ENCODE peak calls at places on chromosomes 5 and 9, in eight cellular contexts. X, M, E, P, F, R, Q and Z are unnamed samples.
A peak's percentile ranks its signal among the peaks of the same experiment; 100 is the strongest.

GRCh38 chr9:115625954-115626353 is 508.0 kb upstream of the TNC start:
- DNase-seq in P (no peak), Q (no peak), M (no peak), E (no peak), R (no peak), X (no peak), F (no peak), Z (no peak)

GRCh38 chr9:71076096-71076495 is 45.3 kb downstream of the TRPM3 start:
- DNase-seq in F (no peak), M (no peak), Q (no peak), E (no peak), X (no peak), P (no peak), R (no peak), Z (no peak)

GRCh38 chr9:86687788-86688187 is 259.5 kb downstream of the GAS1 start:
- DNase-seq in M (no peak), X (no peak), Q (no peak), R (no peak), F (no peak), E (no peak), P (no peak), Z (no peak)

GRCh38 chr5:164188733-164189148 is 683.3 kb downstream of the MAT2B start:
- DNase-seq in E (no peak), Q (no peak), R (peak; percentile 74), P (no peak), M (peak; percentile 37), F (no peak), X (no peak), Z (no peak)

GRCh38 chr9:22097712-22098111 is 88.6 kb upstream of the CDKN2B start:
- DNase-seq in P (peak; percentile 84), X (no peak), Q (no peak), M (peak; percentile 78), F (peak; percentile 84), E (no peak), R (no peak), Z (no peak)

GRCh38 chr5:90434116-90434714 is 24.7 kb upstream of the CETN3 start:
- DNase-seq in P (peak; percentile 30), F (peak; percentile 63), Q (peak; percentile 56), X (no peak), R (peak; percentile 70), E (no peak), M (peak; percentile 62), Z (no peak)

GRCh38 chr5:103280962-103281361 is 22.4 kb downstream of the MACIR start:
- DNase-seq in Q (no peak), X (no peak), R (no peak), P (no peak), E (no peak), M (no peak), F (no peak), Z (no peak)

GRCh38 chr5:135112008-135112670 is 78.1 kb upstream of the PITX1 start:
- DNase-seq in X (no peak), M (no peak), F (no peak), E (no peak), R (peak; percentile 65), P (no peak), Q (peak; percentile 25), Z (no peak)

GRCh38 chr9:112069318-112070169 is 105.6 kb downstream of the SUSD1 start:
- DNase-seq in R (no peak), X (no peak), M (no peak), F (peak; percentile 33), Q (no peak), E (no peak), P (no peak), Z (no peak)

GRCh38 chr5:116722666-116723065 is 148.0 kb upstream of the SEMA6A start:
- DNase-seq in P (no peak), R (no peak), M (no peak), X (no peak), Q (no peak), E (no peak), F (no peak), Z (no peak)

GRCh38 chr5:159099049-159099760 is 511 bp downstream of the EBF1 start:
- DNase-seq in F (peak; percentile 75), X (no peak), M (peak; percentile 66), Q (peak; percentile 51), R (peak; percentile 86), E (no peak), P (peak; percentile 11), Z (no peak)

DNA sequence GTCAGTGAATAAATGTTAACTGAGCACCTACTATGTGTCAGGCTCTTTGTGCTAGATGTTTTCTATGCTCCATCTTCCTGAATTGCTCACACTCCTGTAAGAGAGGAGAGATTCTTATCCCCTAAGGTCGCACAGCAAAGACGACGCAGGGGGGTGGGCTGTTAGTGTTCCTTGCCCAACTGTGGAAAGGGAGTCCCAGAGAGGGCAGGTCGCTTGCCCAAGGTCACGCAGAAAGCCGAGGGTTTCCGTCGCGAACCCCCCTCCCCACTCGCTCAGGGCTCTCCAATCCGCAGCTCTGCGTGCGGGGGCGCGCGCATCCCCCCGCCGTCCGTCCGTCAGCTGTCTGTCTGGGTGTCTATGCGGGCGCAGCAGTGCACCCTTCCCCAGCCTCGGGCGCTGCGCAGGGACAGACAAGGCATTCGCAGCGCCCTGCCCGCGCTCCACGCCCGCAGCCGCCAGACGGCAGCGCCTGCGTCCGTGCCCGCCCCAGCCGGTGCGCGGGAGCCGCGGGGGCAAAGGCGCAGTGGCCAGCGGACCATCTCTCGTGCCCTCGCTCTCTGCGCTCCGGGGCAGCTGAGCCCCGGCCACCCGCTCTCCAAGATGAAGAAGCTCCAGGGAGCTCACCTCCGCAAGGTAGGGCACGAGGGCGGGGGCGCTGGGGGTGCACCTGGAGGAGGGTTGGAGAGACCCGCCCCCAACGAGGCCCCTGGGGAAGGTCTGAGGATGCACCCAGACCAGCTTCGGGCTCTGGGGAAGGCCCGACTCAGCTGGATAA is at the start of gene SLC6A7:
- DNase-seq in E (no peak), R (peak; percentile 62), Q (no peak), M (no peak), P (no peak), X (no peak), F (no peak), Z (no peak)
- TF ChIP-seq CTCF in E (no peak), R (no peak), Q (no peak), M (no peak), P (no peak), X (no peak), F (no peak), Z (no peak)

GRCh38 chr5:134072471-134073220 is 41.8 kb upstream of the TCF7 start:
- DNase-seq in E (no peak), X (no peak), F (no peak), Q (no peak), M (no peak), P (peak; percentile 21), R (no peak), Z (no peak)

GRCh38 chr5:134070979-134071849 is 43.3 kb upstream of the TCF7 start:
- DNase-seq in Q (no peak), R (peak; percentile 62), E (no peak), P (no peak), M (no peak), F (peak; percentile 24), X (no peak), Z (no peak)

GRCh38 chr5:134069553-134069952 is 44.9 kb upstream of the TCF7 start:
- DNase-seq in X (no peak), P (no peak), R (no peak), M (no peak), E (no peak), F (no peak), Q (no peak), Z (no peak)

GRCh38 chr5:134071850-134072207 is 42.7 kb upstream of the TCF7 start:
- DNase-seq in M (no peak), X (no peak), P (no peak), E (no peak), Q (no peak), R (no peak), F (no peak), Z (no peak)

DNA sequence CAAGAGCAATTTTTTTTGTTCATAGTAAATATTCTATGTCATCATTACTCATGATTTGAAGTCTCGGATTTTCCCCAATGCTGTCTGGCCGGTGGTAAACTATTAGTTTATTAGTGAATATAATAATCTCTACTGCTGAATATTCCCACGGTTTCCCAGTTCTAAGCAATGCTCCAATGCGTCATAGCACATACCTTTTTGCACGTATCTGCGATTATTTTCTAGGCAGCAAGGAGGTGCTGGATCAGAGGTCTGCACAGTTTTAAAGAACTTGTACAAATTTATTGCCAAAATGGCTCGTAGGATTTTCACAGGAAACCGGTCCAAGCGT is 43.9 kb upstream of the TCF7 start:
- DNase-seq in R (no peak), M (peak; percentile 57), E (no peak), Q (no peak), X (no peak), F (peak; percentile 60), P (peak; percentile 68), Z (no peak)
- H3K4me3 ChIP-seq in R (peak overlapping the region; percentile 46), M (peak overlapping the region; percentile 43), E (no peak overlapping the region), Q (peak overlapping the region; percentile 59), X (peak overlapping the region; percentile 56), F (peak overlapping the region; percentile 10), P (peak overlapping the region; percentile 23), Z (no peak overlapping the region)

GRCh38 chr5:179406031-179406681 is 60.9 kb upstream of the ADAMTS2 start:
- DNase-seq in P (no peak), R (no peak), E (no peak), Q (no peak), F (peak; percentile 58), M (peak; percentile 55), X (no peak), Z (no peak)

GRCh38 chr5:179405426-179406030 is 60.3 kb upstream of the ADAMTS2 start:
- DNase-seq in P (no peak), Q (no peak), E (no peak), X (no peak), R (no peak), F (no peak), M (no peak), Z (no peak)

GRCh38 chr5:179403426-179404147 is 58.3 kb upstream of the ADAMTS2 start:
- DNase-seq in Q (no peak), P (no peak), R (no peak), F (no peak), E (no peak), X (no peak), M (no peak), Z (no peak)

GRCh38 chr5:179405054-179405416 is 59.8 kb upstream of the ADAMTS2 start:
- DNase-seq in F (no peak), E (no peak), P (no peak), Q (no peak), M (no peak), X (no peak), R (no peak), Z (no peak)

DNA sequence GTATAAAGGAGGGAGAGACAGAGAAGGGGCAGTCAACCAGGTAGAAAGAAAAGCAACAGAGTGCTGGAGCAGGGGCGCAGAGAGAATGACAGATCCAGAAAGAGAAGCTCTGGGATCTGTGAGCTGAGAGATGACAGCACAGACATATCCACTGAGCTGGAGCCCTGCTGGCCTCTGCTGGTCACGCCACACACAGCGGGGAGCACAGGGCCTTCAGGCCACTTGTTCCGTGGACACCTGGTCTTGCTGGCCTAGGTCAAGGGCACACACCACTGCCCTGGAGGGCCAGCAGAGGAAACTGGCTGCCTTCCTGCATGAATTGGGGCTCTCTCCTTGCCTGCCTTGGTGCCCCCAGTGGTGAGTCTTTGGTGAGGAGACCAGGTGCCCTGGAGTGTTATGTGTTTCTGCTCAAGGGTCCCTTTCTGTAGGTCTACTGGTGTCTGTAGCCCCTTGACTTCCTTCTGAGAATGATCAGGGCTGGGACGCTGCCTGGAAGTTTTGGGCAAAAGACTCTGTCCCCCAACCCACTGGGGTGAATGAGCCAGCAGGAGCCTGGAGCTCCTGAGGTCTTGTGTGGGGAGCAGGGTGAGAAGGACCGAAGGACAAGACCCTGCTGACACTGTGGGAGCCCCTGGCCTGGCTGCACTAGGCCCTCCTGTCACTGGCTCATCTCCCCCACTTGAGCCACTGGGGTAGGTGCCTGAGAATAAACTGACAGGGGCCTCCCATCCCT is 59.2 kb upstream of the ADAMTS2 start:
- DNase-seq in X (no peak), F (peak; percentile 59), M (peak; percentile 60), Q (no peak), R (no peak), E (no peak), P (no peak), Z (no peak)
- TF ChIP-seq CTCF in X (no peak), F (peak; percentile 61), M (peak; percentile 72), Q (peak; percentile 20), R (no peak), E (peak; percentile 37), P (no peak), Z (peak; percentile 21)

GRCh38 chr9:96877269-96877668 is 23.0 kb upstream of the ZNF782 start:
- DNase-seq in E (no peak), M (no peak), Q (peak; percentile 39), R (no peak), X (no peak), P (no peak), F (no peak), Z (no peak)
- H3K4me3 ChIP-seq in E (no peak overlapping the region), M (peak overlapping the region; percentile 15), Q (no peak overlapping the region), R (no peak overlapping the region), X (peak overlapping the region; percentile 24), P (no peak overlapping the region), F (no peak overlapping the region), Z (no peak overlapping the region)